ENCODE peak calls at places on chromosomes 2 and 18, in six cellular contexts. F is K562, A is GM12891, U is H1, L is GM12878, W is HepG2. X is an unnamed sample.

GRCh38 chr2:16948073-16948472 is 282.4 kb upstream of the CYRIA start:
- DNase-seq in F (peak), A (no peak), U (no peak), L (no peak), W (no peak), X (no peak)

GRCh38 chr2:156380117-156380645 is 47.7 kb upstream of the NR4A2 start:
- DNase-seq in F (peak), A (no peak), U (no peak), L (peak), W (no peak), X (no peak)

GRCh38 chr2:166242309-166242708 is 114.5 kb upstream of the SCN1A start:
- DNase-seq in F (no peak), A (no peak), U (no peak), L (no peak), W (no peak), X (no peak)

GRCh38 chr18:25737710-25738251 is 352.6 kb downstream of the SS18 start:
- DNase-seq in F (no peak), A (no peak), U (no peak), L (no peak), W (peak), X (no peak)

GRCh38 chr2:122183890-122184289 is 428.4 kb downstream of the TSN start:
- DNase-seq in F (no peak), A (no peak), U (no peak), L (no peak), W (no peak), X (no peak)

GRCh38 chr2:200376422-200377142 is 70.1 kb downstream of the SPATS2L start:
- DNase-seq in F (peak), A (no peak), U (no peak), L (no peak), W (peak), X (no peak)

GRCh38 chr2:26245231-26245732 is 543 bp downstream of the HADHB start:
- DNase-seq in F (peak), A (no peak), U (no peak), L (peak), W (peak), X (no peak)

GRCh38 chr18:74682998-74683311 is 85.3 kb downstream of the ZNF407 start:
- DNase-seq in F (no peak), A (no peak), U (no peak), L (no peak), W (no peak), X (no peak)

GRCh38 chr18:22167471-22168151 is 1.8 kb upstream of the GATA6 start:
- DNase-seq in F (no peak), A (no peak), U (peak), L (no peak), W (no peak), X (no peak)

GRCh38 chr2:32061973-32062861 is 1.1 kb upstream of the SPAST start:
- DNase-seq in F (peak), A (no peak), U (peak), L (no peak), W (peak), X (no peak)

GRCh38 chr2:200449149-200449548 is 60.7 kb downstream of the KCTD18 start:
- DNase-seq in F (no peak), A (no peak), U (no peak), L (no peak), W (no peak), X (no peak)

GRCh38 chr18:7002107-7002506 is 115.5 kb downstream of the LAMA1 start:
- DNase-seq in F (no peak), A (no peak), U (no peak), L (no peak), W (no peak), X (no peak)

GRCh38 chr2:149931486-149931885 is 343.9 kb upstream of the MMADHC start:
- DNase-seq in F (no peak), A (no peak), U (no peak), L (no peak), W (no peak), X (no peak)

GRCh38 chr18:36309436-36310391 is 12.2 kb downstream of the FHOD3 start:
- DNase-seq in F (peak), A (no peak), U (peak), L (no peak), W (no peak), X (no peak)

GRCh38 chr2:207045531-207045930 is 106.2 kb downstream of the CPO start:
- DNase-seq in F (no peak), A (no peak), U (no peak), L (no peak), W (no peak), X (no peak)

GRCh38 chr2:46876741-46877384 is 38.7 kb downstream of the MCFD2 start:
- DNase-seq in F (peak), A (no peak), U (no peak), L (no peak), W (peak), X (no peak)

GRCh38 chr2:70645733-70646420 is 92.3 kb upstream of the TGFA start:
- DNase-seq in F (peak), A (no peak), U (no peak), L (no peak), W (peak), X (no peak)

GRCh38 chr2:96869824-96870630 is at the start of gene SEMA4C:
- DNase-seq in F (peak), A (peak), U (peak), L (no peak), W (no peak), X (no peak)

GRCh38 chr2:96869281-96869823 is 528 bp downstream of the SEMA4C start:
- DNase-seq in F (peak), A (no peak), U (peak), L (no peak), W (peak), X (no peak)

GRCh38 chr2:96866986-96867755 is 2.7 kb downstream of the SEMA4C start:
- DNase-seq in F (no peak), A (no peak), U (no peak), L (no peak), W (no peak), X (no peak)

GRCh38 chr2:96867756-96868554 is 1.9 kb downstream of the SEMA4C start:
- DNase-seq in F (no peak), A (no peak), U (no peak), L (no peak), W (no peak), X (no peak)

GRCh38 chr2:96868555-96869280 is 1.2 kb downstream of the SEMA4C start:
- DNase-seq in F (peak), A (peak), U (peak), L (peak), W (peak), X (peak)
- TF ChIP-seq POLR2A in F (peak), A (peak), U (peak), L (peak), W (peak), X (peak)

DNA sequence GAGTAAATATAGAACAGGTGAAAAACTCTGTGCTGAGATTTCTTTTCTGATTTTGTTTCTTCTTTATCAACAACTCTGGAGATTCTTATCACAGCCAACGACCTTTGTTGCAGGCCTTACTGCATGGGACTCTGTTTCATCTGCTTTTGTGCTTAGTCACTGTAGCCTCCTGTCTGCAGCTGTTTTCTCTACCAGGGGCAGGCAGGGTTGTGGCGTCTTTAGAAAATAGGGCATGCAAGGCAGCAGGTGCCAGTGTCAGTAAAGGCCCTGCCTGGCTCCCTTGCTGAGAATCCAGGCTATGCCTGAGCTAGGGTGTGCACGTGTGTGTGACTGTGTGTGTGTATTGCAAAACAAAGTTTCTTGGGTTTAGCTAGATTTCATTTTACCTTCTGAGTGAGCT is 14.6 kb upstream of the SLC9A2 start:
- DNase-seq in F (no peak), A (no peak), U (no peak), L (no peak), W (no peak), X (no peak)
- TF ChIP-seq POLR2AphosphoS5 in F (no peak), A (no peak), U (no peak), L (no peak), W (no peak), X (no peak)

DNA sequence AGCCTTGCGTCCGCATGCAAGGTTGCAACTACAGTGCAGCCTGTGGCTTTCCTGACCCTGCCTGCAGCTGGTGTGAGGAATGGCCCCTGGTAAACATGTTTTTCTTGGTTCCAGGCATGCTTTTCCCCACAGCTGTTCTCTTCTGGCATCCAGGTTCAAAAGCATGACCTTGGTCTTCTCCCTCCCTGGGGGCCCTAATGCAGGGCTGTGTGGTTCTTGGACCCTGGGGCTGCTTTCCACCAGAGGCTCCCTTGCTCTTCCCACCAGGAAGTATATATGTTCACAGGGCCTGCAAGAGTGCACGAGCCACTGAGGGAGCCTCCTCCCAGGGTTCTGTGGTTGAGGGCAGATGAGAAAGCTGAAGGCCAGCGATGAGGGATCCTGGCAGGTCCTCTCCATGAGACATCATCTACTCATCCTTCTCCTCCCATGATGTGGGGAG is 125.9 kb downstream of the BCL2L11 start:
- DNase-seq in F (no peak), A (no peak), U (peak), L (no peak), W (peak), X (no peak)
- TF ChIP-seq TAF1 in F (no peak), A (no peak), U (no peak), L (no peak), W (no peak), X (no peak)

DNA sequence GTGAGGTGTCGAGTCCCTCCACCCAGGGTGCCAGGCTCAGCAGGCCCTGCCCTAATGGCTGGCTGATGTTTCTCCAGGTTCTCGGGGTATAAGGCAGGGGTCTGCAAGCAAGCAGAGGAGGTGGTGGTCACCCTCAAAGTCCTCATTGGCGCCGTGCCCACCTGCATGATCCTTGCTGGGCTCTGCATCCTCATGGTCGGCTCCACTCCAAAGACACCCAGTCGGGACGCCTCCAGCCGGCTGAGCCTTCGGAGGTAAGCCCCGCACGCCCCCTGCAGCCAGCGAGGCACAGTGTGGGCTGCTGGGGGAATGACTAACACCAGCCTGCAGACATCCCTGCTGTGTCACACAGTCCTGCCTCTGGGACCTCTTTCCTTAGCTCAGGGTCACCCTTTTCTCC is 14.1 kb downstream of the MFSD2B start:
- DNase-seq in F (peak), A (no peak), U (no peak), L (no peak), W (peak), X (no peak)
- TF ChIP-seq POLR2A in F (no peak), A (no peak), U (no peak), L (no peak), W (no peak), X (no peak)

GRCh38 chr2:6960659-6961058 is 43.4 kb downstream of the RNF144A start:
- DNase-seq in F (no peak), A (no peak), U (no peak), L (no peak), W (no peak), X (no peak)
- TF ChIP-seq POLR2AphosphoS5 in F (no peak), A (no peak), U (no peak), L (no peak), W (no peak), X (no peak)

DNA sequence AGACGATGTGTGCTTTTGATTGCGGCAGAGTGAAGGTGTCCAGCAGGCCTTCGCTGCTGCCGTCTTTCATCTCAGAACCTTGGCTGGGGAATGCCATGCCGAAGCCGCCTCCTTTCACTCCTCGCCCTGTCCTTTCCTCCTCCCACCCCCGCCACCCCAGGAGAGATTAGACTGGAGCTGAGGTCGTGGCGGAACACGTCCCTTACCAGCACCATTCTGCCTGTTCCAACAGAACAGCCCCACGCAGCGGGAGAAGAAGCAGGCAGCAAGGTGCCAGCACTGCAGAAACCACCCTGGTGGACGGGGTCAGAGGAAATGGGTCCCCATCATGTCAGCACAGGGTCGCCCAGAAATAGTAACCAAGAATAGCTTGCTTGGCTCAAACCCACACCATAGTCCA is 24.8 kb upstream of the RBM44 start:
- DNase-seq in F (no peak), A (no peak), U (peak), L (no peak), W (no peak), X (no peak)
- TF ChIP-seq TAF1 in F (no peak), A (no peak), U (no peak), L (no peak), W (no peak), X (no peak)

GRCh38 chr2:10285578-10286198 is 17.0 kb upstream of the HPCAL1 start:
- DNase-seq in F (no peak), A (no peak), U (peak), L (no peak), W (peak), X (no peak)
- TF ChIP-seq POLR2A in F (no peak), A (no peak), U (no peak), L (no peak), W (peak), X (no peak)